ENCODE peak calls at places on chromosomes 3 and 15, in four cellular contexts. S is left ventricle myocardium inferior, Y is stomach, Z is heart right ventricle. T is an unnamed sample. For H3K4me1, the result is how much of the 10 kb centered on the place peaks cover.

GRCh38 chr3:111737712-111738097 is 121.4 kb upstream of the PHLDB2 start:
- DNase-seq in S (peak), Y (peak), Z (no peak), T (no peak)

GRCh38 chr3:170982733-170983132 is 43.8 kb downstream of the SLC2A2 start:
- DNase-seq in S (no peak), Y (no peak), Z (no peak), T (no peak)

GRCh38 chr3:31893174-31893573 is 87.9 kb downstream of the OSBPL10 start:
- DNase-seq in S (no peak), Y (no peak), Z (no peak), T (no peak)

GRCh38 chr15:76151599-76151974 is 91.8 kb downstream of the TMEM266 start:
- DNase-seq in S (no peak), Y (no peak), Z (no peak), T (no peak)

GRCh38 chr3:122245513-122246174 is 62.2 kb downstream of the CASR start:
- DNase-seq in S (no peak), Y (no peak), Z (no peak), T (no peak)

GRCh38 chr3:98778852-98779379 is 15.8 kb downstream of the ST3GAL6 start:
- DNase-seq in S (no peak), Y (no peak), Z (no peak), T (no peak)

GRCh38 chr3:156388469-156389150 is 166.3 kb downstream of the SSR3 start:
- DNase-seq in S (peak), Y (no peak), Z (no peak), T (no peak)

GRCh38 chr3:108662141-108662738 is 72.7 kb downstream of the DZIP3 start:
- DNase-seq in S (no peak), Y (no peak), Z (no peak), T (no peak)

GRCh38 chr3:171446801-171447578 is 13.2 kb downstream of the TNIK start:
- DNase-seq in S (no peak), Y (no peak), Z (no peak), T (no peak)

GRCh38 chr3:144866504-144866903 is 894.9 kb downstream of the DIPK2A start:
- DNase-seq in S (no peak), Y (no peak), Z (no peak), T (no peak)

GRCh38 chr15:99962006-99962561 is 228.8 kb upstream of the LYSMD4 start:
- DNase-seq in S (no peak), Y (no peak), Z (no peak), T (peak)

GRCh38 chr15:72057548-72058091 is 60.3 kb downstream of the MYO9A start:
- DNase-seq in S (no peak), Y (no peak), Z (no peak), T (no peak)

GRCh38 chr3:79521221-79521848 is 246.5 kb downstream of the ROBO1 start:
- DNase-seq in S (no peak), Y (no peak), Z (no peak), T (no peak)

GRCh38 chr3:12187448-12188327 is 29.0 kb upstream of the TIMP4 start:
- DNase-seq in S (peak), Y (no peak), Z (peak), T (peak)

GRCh38 chr3:12184541-12184940 is 25.8 kb upstream of the TIMP4 start:
- DNase-seq in S (no peak), Y (no peak), Z (no peak), T (no peak)

GRCh38 chr3:12186515-12187286 is 28.0 kb upstream of the TIMP4 start:
- DNase-seq in S (no peak), Y (no peak), Z (no peak), T (no peak)

GRCh38 chr3:12185172-12185710 is 26.5 kb upstream of the TIMP4 start:
- DNase-seq in S (no peak), Y (no peak), Z (no peak), T (no peak)

GRCh38 chr3:12186046-12186445 is 27.3 kb upstream of the TIMP4 start:
- DNase-seq in S (no peak), Y (no peak), Z (no peak), T (no peak)
- H3K27ac ChIP-seq in S (no peak), Y (no peak), Z (no peak), T (no peak)

GRCh38 chr3:184570501-184570900 is 8.9 kb downstream of the EPHB3 start:
- DNase-seq in S (no peak), Y (no peak), Z (no peak), T (no peak)

GRCh38 chr3:184568591-184568917 is 7.0 kb downstream of the EPHB3 start:
- DNase-seq in S (no peak), Y (no peak), Z (no peak), T (no peak)

GRCh38 chr3:184570035-184570434 is 8.4 kb downstream of the EPHB3 start:
- DNase-seq in S (no peak), Y (no peak), Z (no peak), T (no peak)

GRCh38 chr3:184567924-184568590 is 6.5 kb downstream of the EPHB3 start:
- DNase-seq in S (no peak), Y (no peak), Z (no peak), T (no peak)

GRCh38 chr3:184568918-184569829 is 7.6 kb downstream of the EPHB3 start:
- DNase-seq in S (peak), Y (peak), Z (peak), T (peak)
- H3K4me3 ChIP-seq in S (peak), Y (peak), Z (peak), T (peak)

GRCh38 chr3:72270730-72271129 is 485.8 kb upstream of the PROK2 start:
- DNase-seq in S (no peak), Y (no peak), Z (no peak), T (no peak)
- H3K4me1 ChIP-seq in S (half or more), Y (under half), Z (half or more), T (half or more)

DNA sequence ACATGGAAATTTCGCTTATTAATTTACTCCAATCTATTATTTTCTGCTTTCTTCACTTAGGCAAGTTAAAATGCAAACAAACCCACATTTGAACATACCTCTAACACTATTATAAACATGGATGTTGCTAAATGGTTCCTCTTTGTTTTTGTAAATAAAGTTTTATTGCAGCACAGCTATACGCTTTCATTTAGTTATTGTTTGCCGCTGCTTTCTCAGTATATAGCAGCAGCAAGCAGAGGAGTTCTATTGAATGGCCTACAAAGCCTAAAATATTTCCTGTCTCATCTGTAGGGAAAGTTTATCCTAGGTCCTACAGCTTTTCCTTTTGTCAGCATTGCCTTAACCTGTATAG is 7.9 kb upstream of the CHD2 start:
- DNase-seq in S (no peak), Y (no peak), Z (no peak), T (no peak)
- H3K27ac ChIP-seq in S (peak), Y (peak), Z (no peak), T (no peak)

GRCh38 chr3:27681249-27681748 is 40.8 kb downstream of the EOMES start:
- DNase-seq in S (no peak), Y (no peak), Z (no peak), T (no peak)
- H3K4me3 ChIP-seq in S (peak), Y (no peak), Z (no peak), T (no peak)

GRCh38 chr3:86958534-86958933 is 32.4 kb downstream of the VGLL3 start:
- DNase-seq in S (no peak), Y (no peak), Z (no peak), T (no peak)
- H3K4me1 ChIP-seq in S (under half), Y (under half), Z (under half), T (under half)

DNA sequence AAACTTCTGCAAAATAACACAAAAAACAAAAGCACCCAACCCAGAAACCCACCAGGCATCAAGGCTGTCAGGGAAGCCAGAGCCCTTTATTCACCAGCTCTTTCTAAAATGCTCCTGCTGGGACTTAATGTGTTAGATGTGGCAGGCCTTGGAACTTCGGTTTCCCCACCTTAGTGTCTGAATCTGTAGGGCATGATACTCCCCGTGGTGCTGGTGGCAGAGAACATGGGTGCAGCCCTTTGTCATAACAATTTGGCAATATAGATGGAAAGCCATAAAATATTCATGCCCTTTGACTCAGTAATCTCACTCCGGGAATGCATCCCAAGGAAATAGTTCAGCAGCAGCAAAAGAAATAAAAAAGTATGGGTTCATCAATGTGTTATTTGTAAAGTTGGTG is 56.9 kb upstream of the LCTL start:
- DNase-seq in S (no peak), Y (no peak), Z (no peak), T (no peak)
- H3K27ac ChIP-seq in S (peak), Y (no peak), Z (no peak), T (peak)

T was measured in upper lobe of right lung.